ENCODE peak calls at places on chromosomes 5 and 9, in ten cellular contexts. B is sigmoid colon, C is ovary, K is endodermal cell, W is tibial nerve, Z is IMR-90, P is GM23338, Q is PC-3, X is hepatocyte, L is heart left ventricle. U is an unnamed sample. For H3K36me3, the result is how much of the 10 kb centered on the place peaks cover.

GRCh38 chr5:91111473-91112238 is 271.5 kb downstream of the ARRDC3 start:
- DNase-seq in K (no peak), Q (no peak), P (no peak), X (no peak), W (no peak), C (no peak), Z (no peak), B (no peak), L (no peak), U (no peak)

GRCh38 chr5:129852747-129853352 is 51.4 kb upstream of the CHSY3 start:
- DNase-seq in P (peak), C (peak), B (peak), Q (peak), X (peak), W (peak), L (peak), K (peak), Z (peak), U (peak)

GRCh38 chr5:168903082-168903481 is 323.9 kb upstream of the PANK3 start:
- DNase-seq in X (no peak), K (no peak), W (no peak), L (no peak), C (no peak), P (no peak), Z (no peak), B (no peak), Q (no peak), U (no peak)

GRCh38 chr5:148924817-148925216 is 98.4 kb downstream of the ADRB2 start:
- DNase-seq in K (peak), P (no peak), Z (no peak), C (peak), B (no peak), Q (peak), W (no peak), L (peak), X (no peak), U (no peak)

GRCh38 chr9:96612105-96612965 is 7.3 kb downstream of the CDC14B start:
- DNase-seq in W (no peak), K (peak), X (peak), L (peak), Q (peak), Z (peak), B (peak), C (peak), P (peak), U (no peak)

GRCh38 chr9:128282500-128282899 is 6.4 kb downstream of the SWI5 start:
- DNase-seq in K (no peak), X (no peak), L (no peak), Q (peak), B (no peak), Z (peak), C (no peak), W (no peak), P (no peak), U (no peak)

GRCh38 chr9:133539434-133539833 is 4.9 kb downstream of the ADAMTSL2 start:
- DNase-seq in Q (no peak), P (peak), X (no peak), C (no peak), W (no peak), Z (no peak), L (peak), B (no peak), K (no peak), U (no peak)

GRCh38 chr5:960551-960950 is 48.1 kb upstream of the NKD2 start:
- DNase-seq in Q (no peak), W (no peak), X (no peak), L (peak), K (no peak), B (no peak), C (no peak), P (no peak), Z (no peak), U (no peak)

DNA sequence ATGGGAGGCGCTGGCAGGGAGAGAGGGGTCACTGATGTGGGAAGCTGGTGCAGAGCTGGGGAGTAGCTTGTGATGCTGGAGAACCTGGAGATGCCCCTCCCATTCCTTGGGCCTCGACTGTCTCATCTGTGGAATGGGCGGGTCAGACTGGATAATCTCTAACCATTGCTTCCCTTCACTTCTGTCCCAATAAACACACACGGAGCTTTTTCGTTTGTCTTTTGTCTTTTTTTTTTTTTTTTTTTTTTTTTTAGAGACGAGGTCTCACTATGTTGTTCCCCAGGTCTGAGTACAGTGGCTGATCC is 36.5 kb downstream of the ALG2 start:
- DNase-seq in B (no peak), Q (no peak), P (no peak), L (no peak), C (no peak), X (no peak), W (no peak), K (no peak), Z (no peak), U (no peak)
- H3K36me3 ChIP-seq in B (under half), Q (under half), P (under half), L (under half), C (under half), X (under half), W (under half), K (under half), Z (under half), U (under half)

DNA sequence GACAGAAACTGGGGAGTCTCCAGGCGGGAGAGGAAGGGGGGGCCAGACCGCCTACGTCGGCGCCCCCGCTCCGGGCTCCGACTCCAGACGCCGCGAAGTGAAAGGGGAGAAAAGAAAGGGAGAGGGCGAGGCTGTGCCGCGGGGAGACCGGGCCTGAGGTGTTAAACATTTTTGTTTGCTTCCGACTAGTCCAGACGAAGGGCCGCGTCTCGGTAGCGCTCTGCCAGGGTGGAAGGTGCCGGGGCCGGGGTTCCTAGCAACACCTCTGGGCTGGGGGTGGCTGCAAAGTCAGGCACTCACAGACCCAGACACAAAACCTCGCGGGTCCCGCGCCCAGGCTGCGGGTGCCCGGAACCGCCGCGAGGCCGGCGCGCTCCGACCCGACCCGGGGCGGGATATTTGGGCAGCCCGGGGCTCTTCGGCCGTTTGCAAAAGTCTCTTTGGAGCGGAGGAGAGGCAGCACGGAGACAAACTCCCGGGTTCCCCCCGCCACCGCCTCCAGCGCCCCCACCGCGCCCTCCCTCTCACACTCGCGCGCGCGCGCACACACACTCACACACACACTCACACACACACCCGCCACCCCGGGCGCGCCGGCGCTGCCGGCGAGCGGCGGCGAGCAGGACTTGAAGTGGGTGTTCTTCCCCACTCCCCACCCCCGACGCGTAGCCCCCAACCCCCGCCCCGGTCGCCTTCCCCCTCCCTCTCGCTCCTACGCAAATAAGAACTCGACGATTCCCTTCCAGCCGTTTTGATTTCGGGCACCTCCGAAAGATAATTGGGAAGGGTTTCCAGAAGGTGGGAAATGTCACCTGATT is 564 bp upstream of the FST start:
- DNase-seq in L (peak), W (peak), B (peak), Z (peak), C (peak), P (peak), K (peak), Q (peak), X (peak), U (peak)
- H3K27ac ChIP-seq in L (peak), W (peak), B (peak), Z (peak), C (peak), P (no peak), K (peak), Q (peak), X (peak), U (no peak)

GRCh38 chr5:17947029-17947428 is 312.8 kb downstream of the TAF11L14 start:
- DNase-seq in W (no peak), K (no peak), P (no peak), L (no peak), X (no peak), B (no peak), C (no peak), Q (no peak), Z (no peak), U (no peak)

GRCh38 chr5:17952231-17952630 is 318.0 kb downstream of the TAF11L14 start:
- DNase-seq in K (no peak), Z (no peak), L (no peak), B (no peak), P (no peak), Q (no peak), C (no peak), X (no peak), W (no peak), U (no peak)

GRCh38 chr5:17951392-17952169 is 317.3 kb downstream of the TAF11L14 start:
- DNase-seq in C (no peak), Q (peak), Z (no peak), W (no peak), K (peak), L (no peak), P (peak), B (no peak), X (peak), U (no peak)
- TF ChIP-seq CTCF in C (no peak), Q (peak), Z (no peak), W (no peak), K (peak), L (no peak), P (peak), B (no peak), X (peak), U (no peak)

GRCh38 chr9:126833020-126833419 is 27.4 kb upstream of the ZBTB34 start:
- DNase-seq in X (no peak), L (no peak), K (no peak), Z (no peak), P (no peak), C (no peak), Q (no peak), W (no peak), B (no peak), U (no peak)

GRCh38 chr9:126836216-126836615 is 24.2 kb upstream of the ZBTB34 start:
- DNase-seq in X (no peak), P (no peak), B (no peak), C (no peak), Q (no peak), Z (no peak), W (no peak), L (no peak), K (no peak), U (no peak)

GRCh38 chr9:126833710-126834345 is 26.6 kb upstream of the ZBTB34 start:
- DNase-seq in P (no peak), K (no peak), Z (no peak), L (no peak), Q (no peak), X (no peak), B (no peak), W (no peak), C (no peak), U (no peak)

GRCh38 chr9:126832440-126832839 is 27.6 kb downstream of the ZBTB43 start:
- DNase-seq in Q (no peak), W (no peak), B (no peak), X (no peak), Z (no peak), K (no peak), L (no peak), P (no peak), C (no peak), U (no peak)

DNA sequence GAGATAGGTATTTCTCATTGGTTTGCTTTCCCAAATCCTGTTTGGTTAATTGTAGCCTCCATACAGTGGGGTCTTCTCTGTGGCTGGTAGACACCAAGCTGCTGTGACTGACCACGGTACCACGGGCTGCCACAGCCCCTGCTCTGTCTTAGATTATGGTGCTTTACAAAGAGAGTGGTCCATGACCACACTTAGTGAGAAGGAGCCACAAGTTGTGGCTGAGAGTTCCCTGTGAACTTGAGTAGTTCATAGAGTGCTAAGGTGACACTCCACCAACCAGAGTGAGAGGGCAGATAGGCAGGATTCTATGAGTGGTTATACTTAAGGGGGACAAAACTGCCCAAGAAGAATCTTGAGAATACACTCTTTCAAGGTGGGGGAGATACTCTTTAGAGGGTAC is 25.8 kb upstream of the ZBTB34 start:
- DNase-seq in Z (no peak), P (no peak), K (no peak), Q (no peak), C (no peak), B (no peak), L (no peak), W (no peak), X (no peak), U (no peak)
- H3K36me3 ChIP-seq in Z (under half), P (under half), K (half or more), Q (under half), C (under half), B (under half), L (half or more), W (under half), X (under half), U (under half)

DNA sequence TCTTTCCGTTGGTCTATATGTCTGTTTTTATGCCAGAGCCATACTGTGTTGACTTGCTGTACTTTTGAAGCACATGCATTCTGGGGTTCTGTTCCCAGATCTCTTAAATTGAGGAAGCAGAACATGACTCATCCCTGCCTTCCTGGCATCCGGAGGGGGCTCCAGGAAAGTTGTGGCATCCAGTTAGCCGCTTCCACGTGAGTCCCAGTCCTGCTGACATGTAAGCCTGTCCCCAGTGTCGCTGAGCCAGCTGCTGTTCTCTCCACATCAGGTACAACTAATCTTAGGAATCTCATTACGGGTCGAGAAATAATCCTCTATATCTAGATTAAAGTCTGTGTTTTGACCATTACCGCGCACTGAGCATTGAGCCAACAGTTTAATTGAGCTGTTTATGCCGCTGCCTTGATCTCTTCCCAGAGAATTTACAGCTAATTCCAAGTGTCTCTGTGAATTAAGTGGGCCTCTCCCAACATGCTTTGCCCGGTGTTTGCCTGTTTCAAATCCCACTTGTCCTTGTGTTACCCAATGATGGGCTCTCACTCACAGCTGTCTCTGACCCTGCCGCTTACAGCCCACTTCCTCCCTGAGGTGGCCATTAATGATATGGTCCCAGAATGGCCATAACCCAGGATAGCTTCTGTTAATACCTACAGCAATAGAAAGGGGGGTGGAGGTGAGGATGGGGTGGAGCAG is 10.5 kb upstream of the SHB start:
- DNase-seq in W (no peak), C (no peak), Q (no peak), P (no peak), B (peak), K (peak), L (peak), X (no peak), Z (peak), U (no peak)
- H3K27ac ChIP-seq in W (no peak), C (no peak), Q (no peak), P (no peak), B (no peak), K (no peak), L (no peak), X (no peak), Z (no peak), U (peak)

GRCh38 chr9:88344013-88344412 is 44.2 kb upstream of the SPIN1 start:
- DNase-seq in Z (no peak), K (no peak), B (no peak), W (no peak), L (no peak), Q (no peak), X (no peak), C (no peak), P (no peak), U (no peak)

GRCh38 chr9:88342246-88342645 is 46.0 kb upstream of the SPIN1 start:
- DNase-seq in P (no peak), W (no peak), X (no peak), L (no peak), Q (no peak), C (no peak), B (no peak), K (no peak), Z (peak), U (no peak)

DNA sequence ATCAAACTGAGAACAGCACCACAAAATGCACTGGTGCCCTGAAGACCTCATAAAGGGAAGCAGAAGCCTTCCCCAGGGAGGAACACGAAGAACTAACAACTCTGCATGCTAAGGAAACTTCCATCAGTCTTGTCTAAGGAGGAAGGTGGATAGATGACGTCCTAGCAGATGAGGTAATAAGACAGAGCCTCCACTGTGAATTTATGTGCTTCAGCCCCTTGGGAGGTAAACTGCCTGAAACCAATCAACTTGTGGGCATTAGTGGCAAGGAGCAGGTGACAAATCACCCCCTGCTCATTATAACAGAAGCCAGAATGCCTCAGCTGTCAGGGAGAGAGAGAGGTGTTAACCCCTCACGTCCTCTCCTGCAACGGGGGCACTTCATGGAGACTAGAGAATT is 48.9 kb upstream of the SPIN1 start:
- DNase-seq in P (no peak), W (no peak), Z (no peak), L (no peak), C (no peak), Q (no peak), K (no peak), X (no peak), B (no peak), U (no peak)
- TF ChIP-seq CTCF in P (no peak), W (no peak), Z (no peak), L (no peak), C (no peak), Q (no peak), K (no peak), X (no peak), B (no peak), U (no peak)

GRCh38 chr5:135392256-135392655 is 6.8 kb downstream of the MACROH2A1 start:
- DNase-seq in C (no peak), Q (no peak), W (no peak), L (no peak), Z (peak), K (no peak), B (no peak), X (no peak), P (no peak), U (no peak)
- H3K36me3 ChIP-seq in C (under half), Q (under half), W (under half), L (under half), Z (under half), K (half or more), B (under half), X (under half), P (under half), U (under half)

GRCh38 chr9:115396071-115396529 is 278.1 kb upstream of the TNC start:
- DNase-seq in K (no peak), Z (peak), C (no peak), B (no peak), P (no peak), W (no peak), X (no peak), L (no peak), Q (no peak), U (no peak)
- H3K27ac ChIP-seq in K (no peak), Z (no peak), C (no peak), B (no peak), P (no peak), W (peak), X (peak), L (no peak), Q (peak), U (no peak)

GRCh38 chr5:72752909-72753308 is 63.6 kb upstream of the TNPO1 start:
- DNase-seq in P (no peak), Z (no peak), Q (no peak), W (no peak), X (no peak), C (no peak), B (no peak), L (no peak), K (no peak), U (no peak)
- TF ChIP-seq CTCF in P (peak), Z (no peak), Q (no peak), W (no peak), X (no peak), C (no peak), B (no peak), L (no peak), K (no peak), U (no peak)